ENCODE peak calls at places on chromosomes 13 and 19, in four cellular contexts. P is GM12878, O is K562, S is HepG2. V is an unnamed sample.

GRCh38 chr19:10517760-10518443 is 655 bp upstream of the S1PR5 start:
- DNase-seq in S (no peak), P (no peak), O (peak), V (peak)

GRCh38 chr13:64073203-64073602 is 2657.6 kb upstream of the PCDH20 start:
- DNase-seq in O (no peak), S (peak), P (no peak), V (no peak)

GRCh38 chr13:52454459-52454824 is 836 bp upstream of the CKAP2 start:
- DNase-seq in P (peak), O (peak), S (no peak), V (peak)

GRCh38 chr19:39197808-39198207 is 1.0 kb downstream of the NCCRP1 start:
- DNase-seq in S (no peak), P (no peak), O (no peak), V (no peak)

GRCh38 chr19:38528213-38528755 is 89.5 kb downstream of the MAP4K1 start:
- DNase-seq in S (no peak), P (no peak), O (no peak), V (peak)

GRCh38 chr13:19153782-19154450 is 27.7 kb downstream of the TUBA3C start:
- DNase-seq in S (peak), P (no peak), O (peak), V (no peak)

GRCh38 chr19:35462476-35462953 is 14.5 kb downstream of the FFAR2 start:
- DNase-seq in S (no peak), O (no peak), P (peak), V (no peak)

GRCh38 chr13:83666126-83666525 is 216.1 kb downstream of the SLITRK1 start:
- DNase-seq in O (no peak), P (no peak), S (no peak), V (no peak)

GRCh38 chr19:6417713-6418561 is 6.7 kb downstream of the KHSRP start:
- DNase-seq in S (no peak), O (no peak), P (no peak), V (peak)

GRCh38 chr13:46173656-46174055 is 8.3 kb downstream of the LCP1 start:
- DNase-seq in O (no peak), P (no peak), S (no peak), V (no peak)

GRCh38 chr19:29805026-29805925 is 6.5 kb upstream of the CCNE1 start:
- DNase-seq in P (no peak), S (peak), O (no peak), V (peak)

GRCh38 chr19:29807870-29808405 is 3.9 kb upstream of the CCNE1 start:
- DNase-seq in S (no peak), P (no peak), O (no peak), V (no peak)

GRCh38 chr19:29806098-29806866 is 5.5 kb upstream of the CCNE1 start:
- DNase-seq in P (no peak), O (peak), S (peak), V (peak)

GRCh38 chr19:29804493-29804892 is 7.3 kb upstream of the CCNE1 start:
- DNase-seq in O (no peak), S (no peak), P (peak), V (no peak)

DNA sequence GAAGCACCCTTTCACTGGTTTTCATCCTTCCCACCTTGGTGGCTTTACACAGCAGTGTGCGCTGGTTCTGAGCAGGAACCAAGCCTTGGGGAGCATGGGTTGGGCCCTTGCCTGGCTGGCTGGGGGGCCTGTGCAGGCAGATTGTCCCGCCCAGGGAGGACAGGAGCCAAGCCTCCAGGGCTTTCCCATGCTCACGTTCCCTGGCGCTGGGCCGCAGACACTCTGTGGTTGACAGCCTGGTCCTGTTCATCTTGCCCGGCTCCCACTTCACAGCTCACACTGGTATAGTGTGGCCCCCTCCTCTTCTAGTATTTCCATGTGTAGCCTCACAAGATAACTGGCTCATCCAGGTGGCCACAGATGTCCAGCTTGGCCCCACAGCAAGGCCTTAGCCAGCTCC is 4.6 kb upstream of the CCNE1 start:
- DNase-seq in P (no peak), S (no peak), O (no peak), V (no peak)
- TF ChIP-seq BHLHE40 in P (no peak), S (no peak), O (no peak), V (no peak)

GRCh38 chr13:106794131-106794530 is 226.2 kb upstream of the ARGLU1 start:
- DNase-seq in P (no peak), S (no peak), O (no peak), V (no peak)

GRCh38 chr13:106795847-106796246 is 227.9 kb upstream of the ARGLU1 start:
- DNase-seq in S (no peak), O (no peak), P (no peak), V (no peak)

GRCh38 chr13:106797081-106797640 is 229.2 kb upstream of the ARGLU1 start:
- DNase-seq in O (no peak), S (no peak), P (no peak), V (no peak)

GRCh38 chr13:106799731-106800335 is 231.9 kb upstream of the ARGLU1 start:
- DNase-seq in S (no peak), O (no peak), P (no peak), V (no peak)

GRCh38 chr13:106796280-106797047 is 228.5 kb upstream of the ARGLU1 start:
- DNase-seq in P (peak), O (no peak), S (no peak), V (no peak)
- TF ChIP-seq EP300 in P (peak), O (no peak), S (no peak), V (no peak)

DNA sequence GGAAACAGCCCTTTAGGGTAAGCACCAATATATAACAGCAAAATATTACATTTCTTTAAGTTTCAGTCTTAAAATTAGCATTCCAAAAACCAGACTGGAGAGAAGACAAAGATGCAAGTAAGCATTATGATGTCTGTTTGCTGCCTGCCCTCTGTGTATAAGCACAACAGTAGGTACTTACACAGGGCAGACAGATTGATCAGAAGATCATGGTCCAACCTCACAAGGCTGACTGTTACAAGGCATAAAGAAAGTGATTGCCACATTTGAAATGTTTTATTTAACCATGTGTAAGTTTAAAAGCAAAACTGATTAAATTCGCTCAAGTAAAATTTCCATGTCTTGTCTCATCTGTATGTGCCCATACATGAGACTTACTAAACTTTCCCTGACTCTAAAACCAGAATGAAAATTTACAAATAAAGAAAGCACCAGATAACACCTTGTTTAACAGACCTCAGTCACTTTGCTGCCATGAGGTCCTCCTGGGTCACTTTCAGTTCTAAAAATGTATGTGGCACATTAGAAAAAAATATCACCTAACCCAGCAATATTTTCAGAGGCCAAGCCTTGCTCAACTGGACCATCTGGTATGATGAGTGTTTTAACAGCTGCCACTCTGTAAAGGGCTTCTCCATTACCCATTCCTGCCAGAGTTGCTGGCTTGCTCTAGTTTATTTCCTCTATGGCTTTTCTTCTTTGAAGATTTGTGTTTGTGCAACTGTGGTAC is 297.0 kb downstream of the RBM26 start:
- DNase-seq in P (peak), O (no peak), S (no peak), V (no peak)
- TF ChIP-seq BHLHE40 in P (no peak), O (no peak), S (no peak), V (no peak)

GRCh38 chr19:13103961-13104847 is 1.5 kb upstream of the LYL1 start:
- DNase-seq in O (peak), P (no peak), S (no peak), V (peak)
- TF ChIP-seq EP300 in O (no peak), P (no peak), S (no peak), V (no peak)